ENCODE peak calls at places on chromosomes 2 and 18, in six cellular contexts. E, N, G, W, P and O are unnamed samples.

GRCh38 chr18:77340815-77341214 is 91.2 kb downstream of the GALR1 start:
- DNase-seq in E (no peak), N (no peak), G (no peak), W (no peak), P (no peak), O (no peak)

GRCh38 chr2:152525277-152525838 is 190.4 kb downstream of the FMNL2 start:
- DNase-seq in E (peak; percentile 48), N (peak; percentile 76), G (no peak), W (peak; percentile 58), P (no peak), O (no peak)

GRCh38 chr18:32770181-32770650 is 2.6 kb downstream of the KLHL14 start:
- DNase-seq in E (no peak), N (no peak), G (no peak), W (no peak), P (peak; percentile 59), O (peak; percentile 55)

GRCh38 chr2:230861564-230862255 is 3.0 kb upstream of the ITM2C start:
- DNase-seq in E (no peak), N (no peak), G (no peak), W (no peak), P (no peak), O (peak; percentile 79)

GRCh38 chr2:160575363-160575762 is 81.8 kb upstream of the RBMS1 start:
- DNase-seq in E (no peak), N (no peak), G (no peak), W (no peak), P (no peak), O (no peak)

GRCh38 chr2:161412346-161412745 is 3.8 kb upstream of the TBR1 start:
- DNase-seq in E (no peak), N (peak; percentile 21), G (no peak), W (no peak), P (no peak), O (no peak)

GRCh38 chr18:11020867-11021414 is 128.4 kb downstream of the PIEZO2 start:
- DNase-seq in E (no peak), N (no peak), G (no peak), W (no peak), P (no peak), O (no peak)

GRCh38 chr18:50970006-50970405 is 2.2 kb downstream of the ELAC1 start:
- DNase-seq in E (no peak), N (no peak), G (no peak), W (no peak), P (no peak), O (no peak)

GRCh38 chr2:100425573-100426383 is 8.3 kb upstream of the CHST10 start:
- DNase-seq in E (no peak), N (no peak), G (no peak), W (peak; percentile 8), P (no peak), O (no peak)

GRCh38 chr2:3171564-3172264 is 205.9 kb downstream of the EIPR1 start:
- DNase-seq in E (no peak), N (no peak), G (no peak), W (no peak), P (no peak), O (peak; percentile 36)

GRCh38 chr2:84527137-84528129 is 11.1 kb downstream of the DNAH6 start:
- DNase-seq in E (no peak), N (no peak), G (no peak), W (no peak), P (no peak), O (no peak)

GRCh38 chr2:181949047-181949446 is 36.6 kb upstream of the PPP1R1C start:
- DNase-seq in E (no peak), N (peak; percentile 57), G (no peak), W (no peak), P (no peak), O (peak; percentile 71)

GRCh38 chr2:108215794-108216211 is 24.0 kb upstream of the SULT1C3 start:
- DNase-seq in E (no peak), N (peak; percentile 74), G (peak; percentile 21), W (peak; percentile 4), P (no peak), O (peak; percentile 58)

GRCh38 chr2:7430869-7431641 is 513.8 kb downstream of the RNF144A start:
- DNase-seq in E (no peak), N (no peak), G (no peak), W (no peak), P (no peak), O (peak; percentile 96)

GRCh38 chr2:45006942-45007287 is 2.3 kb downstream of the SIX2 start:
- DNase-seq in E (no peak), N (no peak), G (no peak), W (no peak), P (no peak), O (no peak)

GRCh38 chr2:132736059-132736458 is 66.1 kb upstream of the LYPD1 start:
- DNase-seq in E (no peak), N (no peak), G (no peak), W (no peak), P (no peak), O (no peak)

GRCh38 chr2:104766683-104767082 is 87.2 kb upstream of the POU3F3 start:
- DNase-seq in E (no peak), N (no peak), G (no peak), W (no peak), P (no peak), O (peak; percentile 49)

GRCh38 chr2:237540823-237541222 is 25.6 kb upstream of the PRLH start:
- DNase-seq in E (peak; percentile 12), N (peak; percentile 75), G (no peak), W (no peak), P (no peak), O (no peak)

GRCh38 chr18:9823805-9824473 is 61.8 kb upstream of the TXNDC2 start:
- DNase-seq in E (no peak), N (peak; percentile 31), G (no peak), W (no peak), P (no peak), O (no peak)

GRCh38 chr2:76567478-76567877 is 856.8 kb upstream of the GCFC2 start:
- DNase-seq in E (no peak), N (no peak), G (no peak), W (no peak), P (no peak), O (no peak)

GRCh38 chr2:54545700-54546450 is 89.7 kb downstream of the SPTBN1 start:
- DNase-seq in E (no peak), N (peak; percentile 71), G (no peak), W (no peak), P (no peak), O (no peak)

GRCh38 chr18:77865853-77866252 is 616.2 kb downstream of the GALR1 start:
- DNase-seq in E (no peak), N (no peak), G (no peak), W (no peak), P (no peak), O (no peak)

GRCh38 chr2:26346454-26347053 is at the start of gene ADGRF3:
- DNase-seq in E (peak; percentile 24), N (peak; percentile 21), G (peak; percentile 58), W (peak; percentile 15), P (peak; percentile 70), O (peak; percentile 75)